ENCODE peak calls at places on chromosome 20, in five cellular contexts. One of them, this sample, is unnamed.

GRCh38 chr20:17857639-17858449 is 110.8 kb downstream of the SNX5 start:
- DNase-seq in fibroblast of the conjunctiva: no peak
- DNase-seq in WTC11: no peak
- DNase-seq in D341Med: no peak
- DNase-seq in NCI-H2081: no peak
- DNase-seq in this sample: peak; percentile 81

GRCh38 chr20:57614490-57615471 is 5.4 kb downstream of the ZBP1 start:
- DNase-seq in NCI-H2081: no peak
- DNase-seq in fibroblast of the conjunctiva: no peak
- DNase-seq in D341Med: no peak
- DNase-seq in WTC11: no peak
- DNase-seq in this sample: no peak

GRCh38 chr20:60254901-60255411 is 296.7 kb downstream of the CDH26 start:
- DNase-seq in NCI-H2081: peak; percentile 9
- DNase-seq in D341Med: no peak
- DNase-seq in fibroblast of the conjunctiva: peak; percentile 48
- DNase-seq in WTC11: no peak
- DNase-seq in this sample: peak; percentile 56

GRCh38 chr20:35891375-35891774 is 62.9 kb downstream of the SCAND1 start:
- DNase-seq in NCI-H2081: no peak
- DNase-seq in fibroblast of the conjunctiva: no peak
- DNase-seq in D341Med: no peak
- DNase-seq in WTC11: no peak
- DNase-seq in this sample: no peak

GRCh38 chr20:19588731-19589130 is 169.3 kb upstream of the RIN2 start:
- DNase-seq in NCI-H2081: no peak
- DNase-seq in WTC11: no peak
- DNase-seq in D341Med: no peak
- DNase-seq in fibroblast of the conjunctiva: no peak
- DNase-seq in this sample: no peak

GRCh38 chr20:33299111-33299603 is 16.1 kb downstream of the BPIFB1 start:
- DNase-seq in fibroblast of the conjunctiva: no peak
- DNase-seq in WTC11: peak; percentile 93
- DNase-seq in D341Med: peak; percentile 90
- DNase-seq in NCI-H2081: peak; percentile 35
- DNase-seq in this sample: peak; percentile 35

GRCh38 chr20:21512634-21513180 is 1.2 kb downstream of the NKX2-2 start:
- DNase-seq in WTC11: no peak
- DNase-seq in NCI-H2081: no peak
- DNase-seq in D341Med: peak; percentile 45
- DNase-seq in fibroblast of the conjunctiva: no peak
- DNase-seq in this sample: no peak

GRCh38 chr20:56715309-56715708 is 86.2 kb downstream of the TFAP2C start:
- DNase-seq in fibroblast of the conjunctiva: no peak
- DNase-seq in NCI-H2081: no peak
- DNase-seq in WTC11: peak; percentile 36
- DNase-seq in D341Med: no peak
- DNase-seq in this sample: no peak

GRCh38 chr20:37071481-37071911 is 24.3 kb downstream of the RBL1 start:
- DNase-seq in WTC11: no peak
- DNase-seq in D341Med: no peak
- DNase-seq in NCI-H2081: no peak
- DNase-seq in fibroblast of the conjunctiva: peak; percentile 12
- DNase-seq in this sample: peak; percentile 85

GRCh38 chr20:24681634-24682495 is 212.4 kb downstream of the SYNDIG1 start:
- DNase-seq in D341Med: no peak
- DNase-seq in WTC11: no peak
- DNase-seq in fibroblast of the conjunctiva: no peak
- DNase-seq in NCI-H2081: no peak
- DNase-seq in this sample: no peak

GRCh38 chr20:45110301-45110700 is 4.7 kb downstream of the WFDC5 start:
- DNase-seq in NCI-H2081: no peak
- DNase-seq in WTC11: no peak
- DNase-seq in D341Med: no peak
- DNase-seq in fibroblast of the conjunctiva: no peak
- DNase-seq in this sample: no peak